ENCODE peak calls at places on chromosomes 7 and 10, in six cellular contexts. D, B, E, X, U and C are unnamed samples.
A peak's percentile ranks its signal among the peaks of the same experiment; 100 is the strongest.

GRCh38 chr10:129937351-129937751 is 26.7 kb downstream of the EBF3 start:
- DNase-seq in D (no peak), B (no peak), E (no peak), X (no peak), U (no peak), C (peak; percentile 11)

GRCh38 chr7:133529861-133530260 is 277.0 kb downstream of the EXOC4 start:
- DNase-seq in D (no peak), B (no peak), E (no peak), X (no peak), U (no peak), C (no peak)

GRCh38 chr7:21869785-21870402 is 75.8 kb downstream of the CDCA7L start:
- DNase-seq in D (no peak), B (no peak), E (no peak), X (no peak), U (no peak), C (no peak)

GRCh38 chr7:158650821-158651225 is 53.8 kb downstream of the NCAPG2 start:
- DNase-seq in D (peak; percentile 35), B (no peak), E (no peak), X (no peak), U (no peak), C (no peak)

GRCh38 chr7:2802504-2803341 is 41.4 kb downstream of the GNA12 start:
- DNase-seq in D (peak; percentile 81), B (peak; percentile 33), E (peak; percentile 56), X (no peak), U (no peak), C (no peak)

GRCh38 chr10:77837248-77837924 is 89.2 kb downstream of the DLG5 start:
- DNase-seq in D (peak; percentile 39), B (no peak), E (no peak), X (peak; percentile 34), U (peak; percentile 76), C (no peak)

GRCh38 chr10:25502453-25502852 is 327.7 kb downstream of the GPR158 start:
- DNase-seq in D (no peak), B (no peak), E (no peak), X (no peak), U (no peak), C (no peak)

GRCh38 chr10:14553434-14553833 is 221.3 kb downstream of the FAM107B start:
- DNase-seq in D (peak; percentile 63), B (no peak), E (no peak), X (no peak), U (no peak), C (no peak)

GRCh38 chr10:25582961-25583360 is 351.1 kb upstream of the MYO3A start:
- DNase-seq in D (no peak), B (no peak), E (no peak), X (no peak), U (no peak), C (no peak)

GRCh38 chr10:14016011-14016536 is 314.6 kb downstream of the FRMD4A start:
- DNase-seq in D (peak; percentile 40), B (no peak), E (peak; percentile 52), X (no peak), U (no peak), C (no peak)

GRCh38 chr7:2116903-2117680 is 115.7 kb downstream of the MAD1L1 start:
- DNase-seq in D (peak; percentile 60), B (peak; percentile 53), E (peak; percentile 75), X (no peak), U (no peak), C (peak; percentile 82)

GRCh38 chr7:96416599-96416998 is 94.7 kb upstream of the SLC25A13 start:
- DNase-seq in D (no peak), B (no peak), E (no peak), X (no peak), U (no peak), C (no peak)

GRCh38 chr10:93518531-93518930 is 22.1 kb downstream of the CEP55 start:
- DNase-seq in D (no peak), B (no peak), E (no peak), X (no peak), U (no peak), C (no peak)

GRCh38 chr10:75736889-75737610 is 305.6 kb downstream of the LRMDA start:
- DNase-seq in D (no peak), B (peak; percentile 10), E (no peak), X (no peak), U (no peak), C (no peak)

GRCh38 chr7:81501220-81501619 is 268.6 kb downstream of the HGF start:
- DNase-seq in D (peak; percentile 83), B (no peak), E (no peak), X (no peak), U (no peak), C (no peak)

GRCh38 chr7:28217161-28217560 is 36.6 kb upstream of the JAZF1 start:
- DNase-seq in D (no peak), B (no peak), E (no peak), X (no peak), U (no peak), C (no peak)

GRCh38 chr10:89946106-89946505 is 244.7 kb downstream of the KIF20B start:
- DNase-seq in D (peak; percentile 60), B (no peak), E (no peak), X (no peak), U (no peak), C (no peak)

GRCh38 chr7:15561840-15562239 is at the start of gene AGMO:
- DNase-seq in D (peak; percentile 46), B (no peak), E (peak; percentile 69), X (no peak), U (no peak), C (peak; percentile 53)

GRCh38 chr10:93468532-93469213 is 13.5 kb downstream of the MYOF start:
- DNase-seq in D (peak; percentile 93), B (no peak), E (no peak), X (no peak), U (no peak), C (no peak)

DNA sequence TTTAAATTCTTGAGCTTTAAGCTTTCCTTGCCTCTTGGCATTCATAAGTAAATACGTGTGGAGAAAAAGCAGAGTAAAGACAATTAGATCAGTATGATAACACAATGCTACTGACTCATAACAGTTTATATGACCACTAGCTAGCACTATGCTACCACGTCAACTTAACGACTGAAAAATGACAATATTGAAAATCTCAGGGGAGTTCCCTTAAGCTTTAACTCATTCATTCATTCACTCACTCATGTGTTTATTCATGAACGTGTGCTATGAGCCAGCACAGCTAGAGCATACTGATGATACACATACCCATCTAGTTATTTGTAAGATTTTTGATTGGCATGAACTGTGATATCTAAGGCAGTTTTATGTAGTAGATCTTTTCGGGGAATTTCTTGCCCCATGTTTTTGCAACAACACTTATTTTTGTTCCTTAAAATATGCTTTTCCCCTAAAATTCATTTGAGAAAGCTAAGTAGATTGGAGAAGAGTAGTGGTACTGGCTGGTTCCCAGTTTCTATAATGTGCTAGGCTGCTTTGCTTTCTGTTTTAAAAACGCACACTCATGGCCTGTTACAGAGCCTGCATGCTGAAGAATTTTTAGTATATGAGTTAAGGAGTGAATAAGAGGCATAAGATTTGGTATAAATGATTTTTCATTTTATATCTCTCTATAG is 57.4 kb upstream of the ACBD5 start:
- DNase-seq in D (no peak), B (no peak), E (no peak), X (no peak), U (no peak), C (no peak)
- H3K27ac ChIP-seq in D (no peak overlapping the region), B (no peak overlapping the region), E (no peak overlapping the region), X (no peak overlapping the region), U (no peak overlapping the region), C (no peak overlapping the region)

GRCh38 chr10:44985175-44985681 is 6.6 kb upstream of the DEPP1 start:
- DNase-seq in D (peak; percentile 71), B (no peak), E (no peak), X (no peak), U (no peak), C (peak; percentile 22)
- H3K27ac ChIP-seq in D (no peak overlapping the region), B (no peak overlapping the region), E (peak overlapping the region; percentile 95), X (no peak overlapping the region), U (peak overlapping the region; percentile 25), C (peak overlapping the region; percentile 96)

GRCh38 chr7:33928986-33929385 is 23.6 kb downstream of the BMPER start:
- DNase-seq in D (no peak), B (no peak), E (no peak), X (no peak), U (no peak), C (no peak)
- H3K27ac ChIP-seq in D (no peak overlapping the region), B (no peak overlapping the region), E (no peak overlapping the region), X (no peak overlapping the region), U (no peak overlapping the region), C (no peak overlapping the region)

GRCh38 chr10:23439920-23440875 is 1.3 kb downstream of the OTUD1 start:
- DNase-seq in D (peak; percentile 41), B (peak; percentile 12), E (peak; percentile 50), X (peak; percentile 16), U (peak; percentile 30), C (no peak)
- H3K27ac ChIP-seq in D (peak overlapping the region; percentile 80), B (peak overlapping the region; percentile 96), E (peak overlapping the region; percentile 97), X (peak overlapping the region; percentile 90), U (peak overlapping the region; percentile 94), C (peak overlapping the region; percentile 98)

GRCh38 chr10:3902809-3903410 is 117.9 kb upstream of the KLF6 start:
- DNase-seq in D (peak; percentile 61), B (no peak), E (no peak), X (no peak), U (no peak), C (no peak)
- H3K27ac ChIP-seq in D (peak overlapping the region; percentile 64), B (no peak overlapping the region), E (peak overlapping the region; percentile 44), X (no peak overlapping the region), U (peak overlapping the region; percentile 33), C (no peak overlapping the region)

GRCh38 chr10:101442456-101442800 is 88.5 kb downstream of the BTRC start:
- DNase-seq in D (no peak), B (no peak), E (no peak), X (no peak), U (no peak), C (no peak)

GRCh38 chr10:101444499-101444898 is 90.5 kb downstream of the BTRC start:
- DNase-seq in D (no peak), B (no peak), E (no peak), X (no peak), U (no peak), C (no peak)

GRCh38 chr10:101444058-101444457 is 90.1 kb downstream of the BTRC start:
- DNase-seq in D (peak; percentile 21), B (no peak), E (no peak), X (no peak), U (no peak), C (no peak)

GRCh38 chr10:101438881-101439391 is 85.0 kb downstream of the BTRC start:
- DNase-seq in D (peak; percentile 4), B (no peak), E (no peak), X (no peak), U (no peak), C (no peak)

GRCh38 chr10:101441539-101442455 is 87.8 kb downstream of the BTRC start:
- DNase-seq in D (peak; percentile 79), B (no peak), E (no peak), X (no peak), U (no peak), C (no peak)
- H3K27ac ChIP-seq in D (no peak overlapping the region), B (no peak overlapping the region), E (no peak overlapping the region), X (no peak overlapping the region), U (no peak overlapping the region), C (no peak overlapping the region)